ENCODE peak calls at places on chromosomes 2 and 18, in seven cellular contexts. E, N, R, I, D, P and L are unnamed samples.
A peak's percentile ranks its signal among the peaks of the same experiment; 100 is the strongest.

GRCh38 chr2:55923091-55923977 is at the start of gene EFEMP1:
- DNase-seq in N (peak; percentile 71), P (no peak), E (peak; percentile 81), D (peak; percentile 73), I (peak; percentile 83), R (peak; percentile 62), L (no peak)

GRCh38 chr2:40758778-40759177 is 306.9 kb upstream of the SLC8A1 start:
- DNase-seq in N (no peak), I (no peak), P (peak; percentile 1), D (no peak), E (no peak), R (peak; percentile 1), L (no peak)

GRCh38 chr18:75456277-75456676 is 28.8 kb upstream of the SMIM21 start:
- DNase-seq in I (no peak), P (no peak), N (no peak), E (no peak), D (no peak), R (no peak), L (no peak)

GRCh38 chr2:207987025-207987716 is 38.2 kb downstream of the PLEKHM3 start:
- DNase-seq in E (no peak), I (no peak), N (no peak), P (no peak), R (no peak), D (no peak), L (no peak)

GRCh38 chr2:43714164-43714563 is 37.9 kb upstream of the C1GALT1C1L start:
- DNase-seq in N (no peak), D (no peak), R (peak; percentile 85), P (no peak), E (no peak), I (no peak), L (no peak)

GRCh38 chr2:222423632-222424280 is 587 bp upstream of the SGPP2 start:
- DNase-seq in D (no peak), E (no peak), I (peak; percentile 45), N (no peak), R (no peak), P (no peak), L (no peak)

GRCh38 chr2:236088368-236089057 is 79.7 kb downstream of the GBX2 start:
- DNase-seq in R (peak; percentile 29), I (no peak), D (peak; percentile 1), E (no peak), P (no peak), N (no peak), L (no peak)

GRCh38 chr2:200314976-200315567 is 8.6 kb downstream of the SPATS2L start:
- DNase-seq in D (no peak), R (no peak), E (no peak), P (no peak), I (no peak), N (no peak), L (no peak)

GRCh38 chr2:127179756-127180155 is 40.3 kb downstream of the CYP27C1 start:
- DNase-seq in D (peak; percentile 6), P (no peak), I (no peak), E (peak; percentile 36), R (no peak), N (no peak), L (no peak)

GRCh38 chr2:120354935-120355845 is 9.3 kb downstream of the INHBB start:
- DNase-seq in E (no peak), D (no peak), P (no peak), R (no peak), I (no peak), N (no peak), L (no peak)

GRCh38 chr2:173101687-173102086 is 26.0 kb downstream of the MAP3K20 start:
- DNase-seq in E (no peak), I (no peak), P (no peak), D (no peak), N (no peak), R (peak; percentile 76), L (no peak)

GRCh38 chr2:2842466-2842865 is 511.4 kb upstream of the MYT1L start:
- DNase-seq in N (no peak), E (no peak), I (no peak), P (no peak), D (peak; percentile 50), R (no peak), L (no peak)

GRCh38 chr2:10597956-10598355 is 91.8 kb downstream of the NOL10 start:
- DNase-seq in D (no peak), P (no peak), I (no peak), N (no peak), R (no peak), E (no peak), L (no peak)

GRCh38 chr18:5601188-5601624 is 57.4 kb upstream of the EPB41L3 start:
- DNase-seq in R (no peak), D (no peak), E (no peak), I (no peak), N (peak; percentile 85), P (no peak), L (no peak)

GRCh38 chr2:99600929-99601680 is 111.3 kb upstream of the REV1 start:
- DNase-seq in R (peak; percentile 43), I (no peak), N (no peak), D (no peak), P (no peak), E (no peak), L (no peak)

GRCh38 chr18:70243545-70243944 is 38.1 kb upstream of the RTTN start:
- DNase-seq in R (no peak), N (no peak), D (no peak), E (no peak), I (no peak), P (no peak), L (no peak)

GRCh38 chr18:13726972-13727331 is 479 bp downstream of the RNMT start:
- DNase-seq in E (peak; percentile 85), P (peak; percentile 26), N (peak; percentile 75), I (peak; percentile 41), R (peak; percentile 56), D (no peak), L (peak; percentile 68)

GRCh38 chr2:8307779-8308178 is 374.1 kb upstream of the ID2 start:
- DNase-seq in P (no peak), E (no peak), N (no peak), R (no peak), I (no peak), D (no peak), L (no peak)

GRCh38 chr2:8304821-8305766 is 376.8 kb upstream of the ID2 start:
- DNase-seq in P (no peak), D (no peak), R (no peak), I (no peak), E (no peak), N (no peak), L (no peak)

GRCh38 chr2:8309131-8309530 is 372.7 kb upstream of the ID2 start:
- DNase-seq in N (no peak), R (no peak), I (no peak), D (no peak), P (peak; percentile 69), E (no peak), L (no peak)

GRCh38 chr2:8303322-8303832 is 378.5 kb upstream of the ID2 start:
- DNase-seq in E (peak; percentile 85), R (no peak), P (peak; percentile 96), N (no peak), D (peak; percentile 93), I (peak; percentile 80), L (peak; percentile 86)

DNA sequence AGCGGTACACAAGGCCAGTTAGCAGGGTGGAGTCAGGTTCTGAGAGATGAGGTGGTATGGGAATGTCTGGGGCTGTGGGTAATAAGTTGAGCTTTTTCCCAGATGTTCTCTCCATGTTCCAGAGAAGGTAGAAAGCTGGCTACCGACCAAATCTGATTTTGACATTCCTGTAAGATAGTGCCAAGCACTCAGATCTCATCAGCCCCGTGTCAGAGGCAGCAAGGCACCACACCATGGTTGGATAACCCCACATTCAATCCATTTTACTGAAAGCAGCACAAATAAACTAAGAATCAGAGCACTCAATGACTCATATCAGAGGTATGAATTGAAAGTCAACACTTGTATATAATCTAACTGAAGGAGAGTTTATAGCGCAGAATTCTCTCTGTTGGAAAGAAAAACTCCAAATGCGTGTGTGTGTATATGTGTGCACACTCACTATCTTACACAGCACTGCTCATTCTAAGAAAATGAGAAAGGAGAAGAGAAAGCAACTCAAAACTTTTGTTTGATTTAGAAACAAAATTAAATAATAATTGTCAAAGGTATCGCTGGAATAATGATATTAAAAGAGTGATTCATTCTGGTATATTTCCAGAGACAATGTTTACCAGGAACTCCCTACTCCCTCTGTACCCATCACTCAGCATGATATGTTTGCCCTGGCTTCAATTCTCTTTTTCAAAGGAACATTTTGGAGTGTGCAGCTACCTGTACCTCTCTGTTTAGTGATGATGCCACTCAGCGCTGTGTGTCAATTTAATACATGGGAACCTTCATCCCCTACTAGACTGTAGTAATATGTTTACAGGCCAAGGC is 375.1 kb upstream of the ID2 start:
- DNase-seq in I (no peak), D (no peak), N (no peak), R (peak; percentile 90), E (no peak), P (no peak), L (no peak)
- H3K27ac ChIP-seq in I (no peak overlapping the region), D (no peak overlapping the region), N (no peak overlapping the region), R (peak overlapping the region; percentile 89), E (no peak overlapping the region), P (no peak overlapping the region), L (no peak overlapping the region)

GRCh38 chr2:190997516-190998113 is 16.4 kb downstream of the STAT1 start:
- DNase-seq in E (no peak), N (peak; percentile 32), D (no peak), R (no peak), P (no peak), I (no peak), L (no peak)
- H3K36me3 ChIP-seq in E (peaks cover 44% of the 10 kb centered on the region), N (peaks cover 40% of the 10 kb centered on the region), D (peaks cover 94% of the 10 kb centered on the region), R (peaks cover 59% of the 10 kb centered on the region), P (peaks cover 92% of the 10 kb centered on the region), I (peaks cover 2% of the 10 kb centered on the region), L (peaks cover 48% of the 10 kb centered on the region)

DNA sequence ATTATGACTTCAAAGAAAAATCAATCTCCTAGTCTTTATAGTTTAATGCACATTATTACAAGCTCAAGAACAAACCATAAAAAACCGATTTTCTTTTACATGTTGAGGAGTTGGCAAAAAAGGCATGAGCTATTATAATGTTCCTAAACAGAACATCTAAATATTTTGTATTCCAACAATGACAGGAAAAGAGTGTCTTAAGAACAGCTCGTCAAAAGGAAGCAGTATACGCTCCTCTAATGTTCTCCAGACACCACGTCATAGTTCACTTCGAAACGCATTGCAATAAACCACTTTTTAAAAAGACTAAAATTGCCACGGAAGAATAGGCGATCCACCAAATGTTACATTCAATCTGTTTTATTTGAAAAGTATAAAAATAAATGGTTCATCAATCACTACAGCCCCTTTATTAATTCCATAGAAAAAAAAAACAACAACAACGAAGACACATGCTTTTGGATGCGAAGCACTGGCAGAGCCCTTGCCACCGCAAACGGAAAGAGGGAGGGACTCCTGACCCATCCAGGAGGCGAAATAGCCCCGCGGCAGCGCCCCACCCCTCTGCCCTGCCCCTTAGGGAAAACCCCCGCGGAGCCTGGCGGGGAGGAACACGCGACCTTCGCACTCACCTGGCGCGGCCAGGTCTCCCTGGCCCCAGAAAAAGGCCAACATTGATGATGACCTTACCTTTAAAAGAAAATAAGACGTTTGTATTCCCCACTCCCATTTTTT is 45.8 kb downstream of the MBP start:
- DNase-seq in E (no peak), D (peak; percentile 72), N (no peak), R (no peak), I (no peak), P (no peak), L (no peak)
- H3K27ac ChIP-seq in E (peak overlapping the region; percentile 70), D (no peak overlapping the region), N (no peak overlapping the region), R (no peak overlapping the region), I (no peak overlapping the region), P (no peak overlapping the region), L (no peak overlapping the region)

DNA sequence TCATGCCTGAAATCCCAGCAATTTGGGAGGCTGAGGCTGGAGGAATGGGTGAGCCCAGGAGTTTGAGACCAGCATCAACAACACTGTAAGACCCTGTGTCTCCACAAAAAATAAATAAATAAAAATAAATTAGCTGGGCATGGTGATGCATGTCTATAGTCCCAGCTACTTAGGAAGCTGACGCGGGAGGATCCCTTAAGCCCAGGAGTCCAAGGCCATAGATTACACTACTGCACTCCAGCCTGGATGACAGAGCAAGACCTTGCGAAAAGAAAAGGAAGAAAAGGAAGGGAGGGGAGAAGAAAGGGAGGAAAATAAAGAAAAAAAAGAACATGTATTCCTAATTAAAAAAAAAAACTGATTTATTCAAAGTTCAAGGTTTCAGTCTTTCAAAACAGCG is 78.2 kb downstream of the TRIP12 start:
- DNase-seq in E (no peak), D (no peak), R (no peak), I (no peak), P (no peak), N (no peak), L (no peak)
- H3K36me3 ChIP-seq in E (no peaks in the 10 kb centered on the region), D (peaks cover 11% of the 10 kb centered on the region), R (peaks cover 18% of the 10 kb centered on the region), I (no peaks in the 10 kb centered on the region), P (peaks cover 20% of the 10 kb centered on the region), N (peaks cover 16% of the 10 kb centered on the region), L (peaks cover 30% of the 10 kb centered on the region)